ENCODE peak calls at places on chromosomes 16 and 17, in eight cellular contexts. E, D, S, I, R, T, Q and Y are unnamed samples.

GRCh38 chr17:47299239-47299910 is 24.4 kb upstream of the EFCAB13 start:
- DNase-seq in E (no peak), D (no peak), S (no peak), I (no peak), R (no peak), T (no peak), Q (peak; percentile 64), Y (no peak)

GRCh38 chr17:28326114-28326513 is 7.1 kb downstream of the TMEM97 start:
- DNase-seq in E (no peak), D (peak; percentile 61), S (no peak), I (peak; percentile 9), R (no peak), T (no peak), Q (no peak), Y (no peak)

GRCh38 chr17:37643829-37644228 is 583 bp upstream of the DDX52 start:
- DNase-seq in E (no peak), D (no peak), S (no peak), I (no peak), R (peak; percentile 48), T (no peak), Q (no peak), Y (no peak)

GRCh38 chr17:83135692-83136091 is 56.3 kb downstream of the METRNL start:
- DNase-seq in E (no peak), D (peak; percentile 79), S (no peak), I (peak; percentile 45), R (no peak), T (no peak), Q (no peak), Y (no peak)

GRCh38 chr17:38511126-38512108 is 83.2 kb downstream of the ARHGAP23 start:
- DNase-seq in E (no peak), D (no peak), S (no peak), I (no peak), R (peak; percentile 54), T (no peak), Q (no peak), Y (no peak)

GRCh38 chr17:50967795-50968194 is 101.6 kb upstream of the TOB1 start:
- DNase-seq in E (no peak), D (no peak), S (no peak), I (no peak), R (peak; percentile 77), T (no peak), Q (no peak), Y (no peak)

GRCh38 chr17:416293-417206 is 63.9 kb upstream of the RPH3AL start:
- DNase-seq in E (peak; percentile 94), D (no peak), S (no peak), I (no peak), R (no peak), T (no peak), Q (no peak), Y (no peak)

GRCh38 chr17:21213491-21214014 is 408 bp downstream of the TMEM11 start:
- DNase-seq in E (peak; percentile 37), D (peak; percentile 89), S (no peak), I (peak; percentile 71), R (no peak), T (no peak), Q (peak; percentile 73), Y (peak; percentile 56)

DNA sequence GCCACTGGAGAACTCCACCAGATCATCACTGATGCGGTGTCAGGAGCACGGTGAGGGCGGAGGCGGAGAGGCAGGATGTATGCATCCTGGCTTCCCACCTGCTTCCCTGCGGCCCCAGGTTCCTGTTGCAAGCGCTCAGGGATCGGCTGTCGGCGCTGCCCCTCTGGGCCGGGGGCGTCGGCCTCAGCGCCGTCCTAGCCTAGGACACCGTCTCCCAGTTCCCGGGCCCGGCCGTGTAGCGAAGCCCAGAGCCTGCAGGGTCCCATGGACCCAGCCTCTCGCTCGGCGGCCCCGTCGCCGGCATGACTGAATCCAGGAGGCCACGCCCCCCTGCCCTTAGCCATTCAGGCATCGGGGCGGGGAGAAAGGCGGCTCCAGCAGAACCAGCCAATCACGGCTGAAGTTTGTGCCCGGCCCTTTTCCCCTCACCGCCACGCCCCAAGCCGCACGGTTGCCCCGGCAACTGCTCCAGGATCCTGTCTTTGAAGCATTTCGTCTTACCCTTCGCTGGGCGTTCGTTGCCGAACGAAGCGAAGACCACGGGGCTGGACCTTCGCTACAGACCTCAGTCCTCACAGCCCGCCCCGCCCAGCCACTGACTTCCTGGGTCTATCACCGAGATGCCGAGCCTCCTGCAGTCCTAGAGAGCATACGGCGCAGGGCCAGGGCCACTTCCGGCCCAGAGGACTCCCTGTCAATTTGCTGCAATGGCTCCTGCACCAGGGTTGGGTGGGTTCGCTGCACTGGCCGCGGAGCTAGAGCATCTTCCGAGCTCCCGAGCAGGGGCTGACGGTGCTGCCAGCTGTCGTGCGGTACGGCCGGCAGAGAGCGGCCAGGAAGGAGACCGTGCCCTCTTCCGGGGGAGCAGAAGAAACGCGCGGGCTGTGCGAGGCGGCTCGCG is 10.6 kb upstream of the ZNF213 start:
- DNase-seq in E (peak; percentile 95), D (peak; percentile 99), S (peak; percentile 98), I (peak; percentile 98), R (peak; percentile 91), T (peak; percentile 93), Q (peak; percentile 96), Y (peak; percentile 98)
- TF ChIP-seq CTCF in E (no peak), D (no peak), S (peak; percentile 38), I (no peak), R (peak; percentile 46), T (no peak), Q (no peak), Y (no peak)

GRCh38 chr17:57733085-57733484 is 12.0 kb downstream of the CCDC182 start:
- DNase-seq in E (no peak), D (no peak), S (no peak), I (no peak), R (no peak), T (no peak), Q (no peak), Y (no peak)

GRCh38 chr17:57737450-57737849 is 7.6 kb downstream of the CCDC182 start:
- DNase-seq in E (no peak), D (no peak), S (no peak), I (no peak), R (no peak), T (no peak), Q (no peak), Y (no peak)

GRCh38 chr17:57732062-57732461 is 13.0 kb downstream of the CCDC182 start:
- DNase-seq in E (no peak), D (peak; percentile 40), S (no peak), I (no peak), R (no peak), T (no peak), Q (no peak), Y (no peak)

GRCh38 chr17:57735230-57735629 is 9.9 kb downstream of the CCDC182 start:
- DNase-seq in E (no peak), D (no peak), S (no peak), I (no peak), R (no peak), T (no peak), Q (no peak), Y (no peak)

GRCh38 chr17:57735707-57736106 is 9.4 kb downstream of the CCDC182 start:
- DNase-seq in E (peak; percentile 31), D (no peak), S (no peak), I (no peak), R (no peak), T (no peak), Q (no peak), Y (peak; percentile 33)
- TF ChIP-seq CTCF in E (peak; percentile 37), D (no peak), S (peak; percentile 6), I (no peak), R (no peak), T (no peak), Q (no peak), Y (peak; percentile 45)

DNA sequence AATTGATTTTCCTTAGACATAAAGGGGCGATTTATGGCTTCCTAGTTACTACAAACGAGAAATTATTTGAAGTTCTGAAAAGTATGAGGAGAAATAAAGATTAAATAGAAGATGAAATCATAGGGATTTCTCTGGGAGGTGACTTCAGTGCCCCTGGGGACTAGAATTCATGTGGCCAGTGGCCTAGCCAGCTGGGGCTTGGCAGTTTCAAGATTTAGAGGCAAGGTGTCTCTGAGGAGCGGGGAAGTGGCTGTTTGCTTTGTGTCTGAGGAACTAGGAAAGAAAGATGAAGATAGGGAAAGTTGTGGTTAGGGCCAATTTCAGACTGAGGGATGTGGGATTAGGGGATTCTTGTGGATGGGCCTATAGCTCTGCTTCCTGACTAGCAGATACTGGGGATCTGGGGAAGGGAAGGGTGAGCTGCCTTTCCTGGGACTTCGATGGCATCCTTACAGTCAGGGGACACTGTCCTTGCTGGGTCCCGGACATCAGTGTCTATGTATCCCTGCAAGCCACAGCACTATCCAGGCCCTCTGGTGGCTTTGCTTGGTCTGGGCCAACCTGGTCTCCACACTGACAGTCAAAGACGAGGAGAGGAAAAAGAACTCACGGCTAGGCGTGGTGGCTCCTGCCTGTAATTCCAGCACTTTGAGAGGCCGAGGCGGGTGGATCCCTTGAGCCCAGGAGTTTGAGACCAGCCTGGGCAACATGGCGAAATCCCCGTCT is 22.4 kb upstream of the MEOX1 start:
- DNase-seq in E (no peak), D (no peak), S (no peak), I (no peak), R (no peak), T (no peak), Q (no peak), Y (no peak)
- TF ChIP-seq CTCF in E (no peak), D (no peak), S (no peak), I (no peak), R (no peak), T (no peak), Q (no peak), Y (no peak)

GRCh38 chr17:79075433-79075805 is 795 bp downstream of the ENGASE start:
- DNase-seq in E (peak; percentile 18), D (no peak), S (no peak), I (no peak), R (peak; percentile 5), T (no peak), Q (no peak), Y (no peak)

GRCh38 chr17:79075861-79076406 is 1.3 kb downstream of the ENGASE start:
- DNase-seq in E (no peak), D (no peak), S (peak; percentile 46), I (peak; percentile 50), R (no peak), T (no peak), Q (peak; percentile 22), Y (no peak)

GRCh38 chr17:79073706-79074088 is 927 bp upstream of the ENGASE start:
- DNase-seq in E (no peak), D (no peak), S (peak; percentile 82), I (peak; percentile 60), R (no peak), T (no peak), Q (peak; percentile 35), Y (no peak)

GRCh38 chr17:79073016-79073705 is 1.5 kb upstream of the ENGASE start:
- DNase-seq in E (no peak), D (no peak), S (peak; percentile 45), I (peak; percentile 37), R (no peak), T (no peak), Q (peak; percentile 33), Y (no peak)

DNA sequence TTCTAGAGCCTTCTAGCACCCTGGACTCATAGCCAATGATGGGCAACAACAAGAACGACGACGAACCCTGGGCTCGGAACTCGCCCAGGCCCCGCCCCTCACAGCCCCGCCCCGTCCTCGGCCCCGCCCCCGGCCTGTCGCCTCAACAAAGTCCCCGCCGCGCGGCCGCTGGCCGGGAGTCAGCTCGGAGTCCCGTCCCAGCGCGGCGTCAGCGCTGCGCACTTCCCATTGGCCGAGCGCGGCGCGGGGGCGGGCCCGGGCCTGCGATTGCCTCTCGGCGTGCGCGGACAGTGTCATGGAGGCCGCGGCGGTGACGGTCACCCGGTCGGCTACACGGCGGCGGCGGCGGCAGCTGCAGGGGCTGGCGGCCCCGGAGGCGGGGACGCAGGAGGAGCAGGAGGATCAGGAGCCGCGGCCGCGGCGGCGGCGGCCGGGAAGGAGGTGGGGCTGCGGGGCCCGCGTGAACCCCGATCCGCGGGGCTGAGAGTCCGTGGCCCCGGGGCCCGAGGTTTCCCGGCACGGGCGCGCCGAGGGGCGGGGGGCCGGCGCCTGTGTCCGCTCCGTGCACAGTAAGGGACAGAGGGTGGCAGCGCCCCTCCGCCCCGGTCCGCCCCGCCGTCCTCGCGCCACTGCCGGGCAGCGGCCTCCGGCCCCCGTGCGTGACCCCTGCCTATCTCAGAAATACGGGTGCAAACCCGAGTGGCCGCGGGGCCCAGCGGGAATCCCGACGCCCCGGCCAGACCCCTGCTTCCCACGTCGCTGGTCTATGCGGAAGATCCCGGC is at the start of gene ENGASE:
- DNase-seq in E (peak; percentile 95), D (peak; percentile 98), S (peak; percentile 99), I (peak; percentile 97), R (peak; percentile 76), T (peak; percentile 95), Q (peak; percentile 99), Y (peak; percentile 95)
- TF ChIP-seq CTCF in E (no peak), D (no peak), S (no peak), I (no peak), R (no peak), T (no peak), Q (no peak), Y (no peak)